ENCODE peak calls at places on chromosomes 16 and 17, in seven cellular contexts. One of them, this sample, is unnamed.

GRCh38 chr17:75524971-75525805 is at the start of gene LLGL2:
- DNase-seq in ovary: peak; percentile 77
- DNase-seq in AG10803: no peak
- DNase-seq in tibial artery: peak; percentile 85
- DNase-seq in breast epithelium: peak; percentile 79
- DNase-seq in SJSA1: peak; percentile 51
- DNase-seq in heart right ventricle: peak; percentile 75
- DNase-seq in this sample: peak; percentile 14

GRCh38 chr16:57297856-57298255 is 13.4 kb upstream of the PLLP start:
- DNase-seq in ovary: no peak
- DNase-seq in AG10803: no peak
- DNase-seq in tibial artery: no peak
- DNase-seq in breast epithelium: no peak
- DNase-seq in SJSA1: no peak
- DNase-seq in heart right ventricle: no peak
- DNase-seq in this sample: no peak

GRCh38 chr17:8900626-8901585 is 33.4 kb upstream of the PIK3R6 start:
- DNase-seq in ovary: no peak
- DNase-seq in AG10803: no peak
- DNase-seq in tibial artery: peak; percentile 33
- DNase-seq in breast epithelium: no peak
- DNase-seq in SJSA1: no peak
- DNase-seq in heart right ventricle: no peak
- DNase-seq in this sample: no peak

GRCh38 chr17:41421617-41422016 is 2.8 kb downstream of the KRT37 start:
- DNase-seq in ovary: no peak
- DNase-seq in AG10803: no peak
- DNase-seq in tibial artery: no peak
- DNase-seq in breast epithelium: no peak
- DNase-seq in SJSA1: no peak
- DNase-seq in heart right ventricle: no peak
- DNase-seq in this sample: no peak

GRCh38 chr17:37567137-37567927 is 41.9 kb downstream of the SYNRG start:
- DNase-seq in ovary: no peak
- DNase-seq in AG10803: no peak
- DNase-seq in tibial artery: no peak
- DNase-seq in breast epithelium: no peak
- DNase-seq in SJSA1: no peak
- DNase-seq in heart right ventricle: no peak
- DNase-seq in this sample: no peak

GRCh38 chr17:1521067-1521466 is 4.7 kb upstream of the INPP5K start:
- DNase-seq in ovary: no peak
- DNase-seq in AG10803: no peak
- DNase-seq in tibial artery: no peak
- DNase-seq in breast epithelium: no peak
- DNase-seq in SJSA1: no peak
- DNase-seq in heart right ventricle: no peak
- DNase-seq in this sample: no peak

GRCh38 chr17:15238064-15238463 is 27.1 kb downstream of the PMP22 start:
- DNase-seq in ovary: no peak
- DNase-seq in AG10803: no peak
- DNase-seq in tibial artery: no peak
- DNase-seq in breast epithelium: no peak
- DNase-seq in SJSA1: no peak
- DNase-seq in heart right ventricle: no peak
- DNase-seq in this sample: no peak

GRCh38 chr16:21638573-21638975 is 13.8 kb downstream of the IGSF6 start:
- DNase-seq in ovary: no peak
- DNase-seq in AG10803: peak; percentile 53
- DNase-seq in tibial artery: no peak
- DNase-seq in breast epithelium: no peak
- DNase-seq in SJSA1: no peak
- DNase-seq in heart right ventricle: no peak
- DNase-seq in this sample: peak; percentile 78

GRCh38 chr17:47286198-47286914 is 32.7 kb downstream of the ITGB3 start:
- DNase-seq in ovary: no peak
- DNase-seq in AG10803: peak; percentile 52
- DNase-seq in tibial artery: no peak
- DNase-seq in breast epithelium: no peak
- DNase-seq in SJSA1: no peak
- DNase-seq in heart right ventricle: no peak
- DNase-seq in this sample: no peak

GRCh38 chr16:20383106-20384029 is 21.2 kb downstream of the PDILT start:
- DNase-seq in ovary: peak; percentile 61
- DNase-seq in AG10803: peak; percentile 60
- DNase-seq in tibial artery: no peak
- DNase-seq in breast epithelium: no peak
- DNase-seq in SJSA1: peak; percentile 20
- DNase-seq in heart right ventricle: no peak
- DNase-seq in this sample: peak; percentile 77

GRCh38 chr16:86637744-86638143 is 59.4 kb downstream of the FOXL1 start:
- DNase-seq in ovary: no peak
- DNase-seq in AG10803: no peak
- DNase-seq in tibial artery: no peak
- DNase-seq in breast epithelium: no peak
- DNase-seq in SJSA1: no peak
- DNase-seq in heart right ventricle: no peak
- DNase-seq in this sample: no peak

GRCh38 chr17:58328195-58329034 is at the start of gene TSPOAP1:
- DNase-seq in ovary: no peak
- DNase-seq in AG10803: no peak
- DNase-seq in tibial artery: no peak
- DNase-seq in breast epithelium: no peak
- DNase-seq in SJSA1: no peak
- DNase-seq in heart right ventricle: no peak
- DNase-seq in this sample: no peak

GRCh38 chr17:2844386-2844785 is 48.1 kb downstream of the RAP1GAP2 start:
- DNase-seq in ovary: no peak
- DNase-seq in AG10803: no peak
- DNase-seq in tibial artery: no peak
- DNase-seq in breast epithelium: no peak
- DNase-seq in SJSA1: no peak
- DNase-seq in heart right ventricle: no peak
- DNase-seq in this sample: no peak

GRCh38 chr17:42406602-42407288 is 16.3 kb downstream of the CAVIN1 start:
- DNase-seq in ovary: no peak
- DNase-seq in AG10803: no peak
- DNase-seq in tibial artery: no peak
- DNase-seq in breast epithelium: no peak
- DNase-seq in SJSA1: no peak
- DNase-seq in heart right ventricle: no peak
- DNase-seq in this sample: no peak

GRCh38 chr17:2067559-2067958 is 12.7 kb downstream of the HIC1 start:
- DNase-seq in ovary: no peak
- DNase-seq in AG10803: peak; percentile 91
- DNase-seq in tibial artery: no peak
- DNase-seq in breast epithelium: no peak
- DNase-seq in SJSA1: no peak
- DNase-seq in heart right ventricle: peak; percentile 55
- DNase-seq in this sample: peak; percentile 82

GRCh38 chr17:46027326-46028325 is 28.6 kb downstream of the STH start:
- DNase-seq in ovary: no peak
- DNase-seq in AG10803: no peak
- DNase-seq in tibial artery: no peak
- DNase-seq in breast epithelium: no peak
- DNase-seq in SJSA1: no peak
- DNase-seq in heart right ventricle: no peak
- DNase-seq in this sample: no peak

GRCh38 chr16:8099586-8099985 is 490.7 kb downstream of the TMEM114 start:
- DNase-seq in ovary: no peak
- DNase-seq in AG10803: no peak
- DNase-seq in tibial artery: no peak
- DNase-seq in breast epithelium: no peak
- DNase-seq in SJSA1: no peak
- DNase-seq in heart right ventricle: no peak
- DNase-seq in this sample: no peak

GRCh38 chr17:692116-692515 is 22.5 kb downstream of the VPS53 start:
- DNase-seq in ovary: no peak
- DNase-seq in AG10803: peak; percentile 91
- DNase-seq in tibial artery: no peak
- DNase-seq in breast epithelium: no peak
- DNase-seq in SJSA1: peak; percentile 86
- DNase-seq in heart right ventricle: no peak
- DNase-seq in this sample: peak; percentile 73

GRCh38 chr16:64964126-64964540 is 157.7 kb downstream of the CDH11 start:
- DNase-seq in ovary: no peak
- DNase-seq in AG10803: peak; percentile 44
- DNase-seq in tibial artery: no peak
- DNase-seq in breast epithelium: no peak
- DNase-seq in SJSA1: peak; percentile 66
- DNase-seq in heart right ventricle: no peak
- DNase-seq in this sample: peak; percentile 90

GRCh38 chr17:75876938-75877751 is 1.2 kb downstream of the TRIM47 start:
- DNase-seq in ovary: peak; percentile 96
- DNase-seq in AG10803: peak; percentile 89
- DNase-seq in tibial artery: peak; percentile 99
- DNase-seq in breast epithelium: peak; percentile 82
- DNase-seq in SJSA1: peak; percentile 97
- DNase-seq in heart right ventricle: peak; percentile 96
- DNase-seq in this sample: peak; percentile 97

GRCh38 chr17:39937462-39937861 is 9.9 kb downstream of the LRRC3C start:
- DNase-seq in ovary: no peak
- DNase-seq in AG10803: no peak
- DNase-seq in tibial artery: no peak
- DNase-seq in breast epithelium: no peak
- DNase-seq in SJSA1: no peak
- DNase-seq in heart right ventricle: no peak
- DNase-seq in this sample: no peak

GRCh38 chr17:29168079-29168758 is 12.0 kb downstream of the MYO18A start:
- DNase-seq in ovary: no peak
- DNase-seq in AG10803: no peak
- DNase-seq in tibial artery: no peak
- DNase-seq in breast epithelium: no peak
- DNase-seq in SJSA1: no peak
- DNase-seq in heart right ventricle: no peak
- DNase-seq in this sample: peak; percentile 48

GRCh38 chr16:10647264-10647720 is 47.4 kb downstream of the TEKT5 start:
- DNase-seq in ovary: no peak
- DNase-seq in AG10803: no peak
- DNase-seq in tibial artery: no peak
- DNase-seq in breast epithelium: no peak
- DNase-seq in SJSA1: no peak
- DNase-seq in heart right ventricle: no peak
- DNase-seq in this sample: no peak

GRCh38 chr17:67390646-67391480 is 13.8 kb downstream of the PITPNC1 start:
- DNase-seq in ovary: peak; percentile 37
- DNase-seq in AG10803: peak; percentile 87
- DNase-seq in tibial artery: peak; percentile 69
- DNase-seq in breast epithelium: no peak
- DNase-seq in SJSA1: peak; percentile 91
- DNase-seq in heart right ventricle: no peak
- DNase-seq in this sample: peak; percentile 97

GRCh38 chr16:397736-398332 is 835 bp downstream of the NME4 start:
- DNase-seq in ovary: peak; percentile 74
- DNase-seq in AG10803: peak; percentile 74
- DNase-seq in tibial artery: peak; percentile 92
- DNase-seq in breast epithelium: peak; percentile 80
- DNase-seq in SJSA1: no peak
- DNase-seq in heart right ventricle: peak; percentile 74
- DNase-seq in this sample: peak; percentile 70

DNA sequence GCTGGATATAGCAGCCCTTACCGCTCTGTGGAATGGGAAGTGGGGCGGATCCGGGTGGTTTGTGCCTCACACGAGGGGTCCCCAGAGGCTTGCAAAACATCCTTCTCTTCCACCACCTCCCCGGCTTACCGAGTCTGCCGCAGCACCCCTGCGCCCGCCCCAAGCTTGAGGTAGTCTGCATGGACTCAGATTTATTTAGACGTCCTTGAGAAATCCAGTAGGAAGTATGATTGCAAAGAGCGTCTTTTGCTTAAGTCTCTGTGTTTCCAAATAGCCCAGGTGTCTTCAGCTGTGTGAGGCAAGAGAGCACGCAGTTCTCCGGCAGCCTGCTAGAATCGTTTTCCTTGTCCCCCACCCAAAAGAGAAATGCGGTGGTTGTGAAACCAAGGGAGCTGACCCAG is 2.4 kb downstream of the KIAA0513 start:
- DNase-seq in ovary: peak; percentile 75
- DNase-seq in AG10803: no peak
- DNase-seq in tibial artery: no peak
- DNase-seq in breast epithelium: no peak
- DNase-seq in SJSA1: no peak
- DNase-seq in heart right ventricle: no peak
- DNase-seq in this sample: peak; percentile 53
- H3K4me3 ChIP-seq in ovary: no peak overlapping the region
- H3K4me3 ChIP-seq in AG10803: no peak overlapping the region
- H3K4me3 ChIP-seq in tibial artery: no peak overlapping the region
- H3K4me3 ChIP-seq in breast epithelium: peak overlapping the region; percentile 90
- H3K4me3 ChIP-seq in SJSA1: no peak overlapping the region
- H3K4me3 ChIP-seq in heart right ventricle: no peak overlapping the region
- H3K4me3 ChIP-seq in this sample: no peak overlapping the region

DNA sequence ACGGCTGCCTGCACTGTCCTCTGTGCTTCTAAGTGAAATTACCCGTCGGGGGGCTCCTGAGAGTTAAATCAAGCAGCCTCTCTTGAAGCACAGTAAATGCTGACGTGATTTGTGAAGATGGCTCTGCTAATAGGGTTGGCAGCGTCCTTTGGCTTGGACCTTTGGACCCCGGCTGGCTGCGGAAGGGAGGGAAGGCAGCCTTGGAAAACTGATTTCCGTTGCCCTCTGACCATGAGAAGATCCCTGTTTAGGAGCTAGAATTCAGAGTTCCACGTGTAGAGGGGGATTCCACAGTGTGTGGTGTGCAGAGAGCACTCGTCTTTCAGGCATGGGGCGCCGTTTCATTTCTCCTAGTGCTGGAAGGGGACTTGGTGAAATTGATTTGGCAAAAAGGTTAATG is 640.8 kb downstream of the WWOX start:
- DNase-seq in ovary: no peak
- DNase-seq in AG10803: no peak
- DNase-seq in tibial artery: no peak
- DNase-seq in breast epithelium: no peak
- DNase-seq in SJSA1: no peak
- DNase-seq in heart right ventricle: no peak
- DNase-seq in this sample: no peak
- H3K4me3 ChIP-seq in ovary: no peak overlapping the region
- H3K4me3 ChIP-seq in AG10803: no peak overlapping the region
- H3K4me3 ChIP-seq in tibial artery: no peak overlapping the region
- H3K4me3 ChIP-seq in breast epithelium: no peak overlapping the region
- H3K4me3 ChIP-seq in SJSA1: no peak overlapping the region
- H3K4me3 ChIP-seq in heart right ventricle: no peak overlapping the region
- H3K4me3 ChIP-seq in this sample: no peak overlapping the region

DNA sequence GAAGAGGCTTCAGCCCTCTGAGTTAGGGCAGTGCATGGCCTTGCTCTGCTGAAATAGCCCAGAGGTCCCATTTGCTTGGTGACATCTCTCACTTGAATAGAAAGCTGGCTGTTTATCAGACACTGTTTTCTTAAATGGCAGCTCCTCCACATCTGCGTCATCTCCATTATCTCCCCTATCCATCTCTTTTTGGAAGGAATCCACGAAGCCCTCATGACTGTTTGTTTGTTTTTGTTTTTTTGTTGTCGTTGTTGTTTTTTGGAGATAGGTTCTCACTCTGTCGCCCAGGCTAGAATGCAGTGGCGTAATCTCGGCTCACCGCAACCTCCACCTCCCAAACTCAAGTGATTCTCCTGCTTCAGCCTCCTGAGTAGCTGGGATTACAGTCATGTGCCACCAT is 16.6 kb downstream of the NAA60 start:
- DNase-seq in ovary: no peak
- DNase-seq in AG10803: no peak
- DNase-seq in tibial artery: no peak
- DNase-seq in breast epithelium: no peak
- DNase-seq in SJSA1: no peak
- DNase-seq in heart right ventricle: no peak
- DNase-seq in this sample: no peak
- H3K4me3 ChIP-seq in ovary: no peak overlapping the region
- H3K4me3 ChIP-seq in AG10803: peak overlapping the region; percentile 0
- H3K4me3 ChIP-seq in tibial artery: no peak overlapping the region
- H3K4me3 ChIP-seq in breast epithelium: no peak overlapping the region
- H3K4me3 ChIP-seq in SJSA1: no peak overlapping the region
- H3K4me3 ChIP-seq in heart right ventricle: no peak overlapping the region
- H3K4me3 ChIP-seq in this sample: no peak overlapping the region

GRCh38 chr16:89191901-89192184 is 8.5 kb downstream of the SLC22A31 start:
- DNase-seq in ovary: no peak
- DNase-seq in AG10803: no peak
- DNase-seq in tibial artery: no peak
- DNase-seq in breast epithelium: no peak
- DNase-seq in SJSA1: no peak
- DNase-seq in heart right ventricle: no peak
- DNase-seq in this sample: no peak
- H3K4me3 ChIP-seq in ovary: peak overlapping the region; percentile 38
- H3K4me3 ChIP-seq in AG10803: peak overlapping the region; percentile 55
- H3K4me3 ChIP-seq in tibial artery: peak overlapping the region; percentile 25
- H3K4me3 ChIP-seq in breast epithelium: peak overlapping the region; percentile 69
- H3K4me3 ChIP-seq in SJSA1: peak overlapping the region; percentile 43
- H3K4me3 ChIP-seq in heart right ventricle: peak overlapping the region; percentile 39
- H3K4me3 ChIP-seq in this sample: peak overlapping the region; percentile 59